ENCODE peak calls at places on chromosome 22, in nine cellular contexts. I is AG09309; J is CD8-positive, alpha-beta T cell; R is upper lobe of left lung; A is CD8-positive, alpha-beta memory T cell; K is body of pancreas; Y is cardiac fibroblast; O is aorta; H is neuronal stem cell. E is an unnamed sample.

GRCh38 chr22:50506611-50507420 is 686 bp downstream of the LMF2 start:
- DNase-seq in I (no peak), J (no peak), R (no peak), A (no peak), K (peak; percentile 91), Y (no peak), O (peak; percentile 65), H (no peak), E (no peak)

GRCh38 chr22:37749223-37749622 is 52.4 kb downstream of the TRIOBP start:
- DNase-seq in I (no peak), J (no peak), R (peak; percentile 87), A (no peak), K (no peak), Y (no peak), O (no peak), H (no peak), E (no peak)

GRCh38 chr22:45804319-45804985 is 132.8 kb downstream of the ATXN10 start:
- DNase-seq in I (no peak), J (no peak), R (no peak), A (no peak), K (no peak), Y (peak; percentile 15), O (no peak), H (no peak), E (no peak)

GRCh38 chr22:25841775-25842174 is 99.8 kb downstream of the MYO18B start:
- DNase-seq in I (no peak), J (no peak), R (no peak), A (no peak), K (no peak), Y (no peak), O (no peak), H (no peak), E (no peak)

GRCh38 chr22:37627545-37627944 is 11.9 kb upstream of the SH3BP1 start:
- DNase-seq in I (no peak), J (peak; percentile 68), R (peak; percentile 60), A (peak; percentile 75), K (no peak), Y (no peak), O (no peak), H (no peak), E (no peak)

GRCh38 chr22:37498289-37498909 is 12.2 kb upstream of the MFNG start:
- DNase-seq in I (no peak), J (peak; percentile 73), R (peak; percentile 58), A (peak; percentile 76), K (peak; percentile 80), Y (no peak), O (no peak), H (peak; percentile 48), E (no peak)

GRCh38 chr22:31246687-31247086 is 34.6 kb downstream of the LIMK2 start:
- DNase-seq in I (no peak), J (no peak), R (no peak), A (no peak), K (no peak), Y (no peak), O (no peak), H (no peak), E (no peak)

GRCh38 chr22:43951391-43951790 is 3.9 kb upstream of the SAMM50 start:
- DNase-seq in I (no peak), J (no peak), R (no peak), A (no peak), K (no peak), Y (no peak), O (no peak), H (no peak), E (no peak)

GRCh38 chr22:49966716-49967332 is 6.3 kb downstream of the PIM3 start:
- DNase-seq in I (no peak), J (no peak), R (peak; percentile 91), A (no peak), K (peak; percentile 41), Y (no peak), O (peak; percentile 86), H (no peak), E (no peak)

GRCh38 chr22:45210577-45211431 is 29.9 kb downstream of the KIAA0930 start:
- DNase-seq in I (peak; percentile 82), J (no peak), R (no peak), A (no peak), K (no peak), Y (no peak), O (peak; percentile 48), H (no peak), E (no peak)

GRCh38 chr22:33570110-33570509 is 350.2 kb downstream of the LARGE1 start:
- DNase-seq in I (no peak), J (no peak), R (no peak), A (no peak), K (no peak), Y (no peak), O (no peak), H (no peak), E (no peak)

GRCh38 chr22:22878801-22879674 is 8.6 kb upstream of the IGLL5 start:
- DNase-seq in I (no peak), J (no peak), R (no peak), A (no peak), K (no peak), Y (no peak), O (no peak), H (no peak), E (no peak)

GRCh38 chr22:49862408-49862776 is 8.7 kb downstream of the ZBED4 start:
- DNase-seq in I (no peak), J (no peak), R (peak; percentile 48), A (no peak), K (no peak), Y (no peak), O (no peak), H (no peak), E (no peak)

GRCh38 chr22:46842606-46843005 is 80.2 kb downstream of the TBC1D22A start:
- DNase-seq in I (no peak), J (no peak), R (no peak), A (no peak), K (no peak), Y (no peak), O (no peak), H (no peak), E (no peak)

GRCh38 chr22:46852771-46853170 is 90.3 kb downstream of the TBC1D22A start:
- DNase-seq in I (no peak), J (no peak), R (no peak), A (no peak), K (no peak), Y (no peak), O (no peak), H (no peak), E (no peak)

GRCh38 chr22:21937821-21938070 is 14.9 kb downstream of the PPM1F start:
- DNase-seq in I (peak; percentile 89), J (no peak), R (no peak), A (no peak), K (no peak), Y (no peak), O (no peak), H (no peak), E (no peak)

GRCh38 chr22:37824674-37825641 is 1.8 kb downstream of the GALR3 start:
- DNase-seq in I (no peak), J (no peak), R (no peak), A (no peak), K (no peak), Y (no peak), O (no peak), H (no peak), E (no peak)

GRCh38 chr22:23847310-23847920 is 8.6 kb upstream of the DERL3 start:
- DNase-seq in I (no peak), J (no peak), R (no peak), A (no peak), K (no peak), Y (no peak), O (no peak), H (no peak), E (no peak)

GRCh38 chr22:23763579-23764331 is 965 bp downstream of the C22orf15 start:
- DNase-seq in I (no peak), J (peak; percentile 69), R (peak; percentile 41), A (peak; percentile 55), K (no peak), Y (no peak), O (peak; percentile 80), H (no peak), E (no peak)

GRCh38 chr22:37752189-37753061 is 55.3 kb upstream of the GCAT start:
- DNase-seq in I (peak; percentile 90), J (no peak), R (peak; percentile 93), A (no peak), K (peak; percentile 92), Y (peak; percentile 98), O (peak; percentile 95), H (peak; percentile 30), E (peak; percentile 86)

GRCh38 chr22:36317658-36318271 is 64.8 kb downstream of the APOL1 start:
- DNase-seq in I (no peak), J (no peak), R (no peak), A (no peak), K (no peak), Y (no peak), O (no peak), H (no peak), E (no peak)
- H3K4me3 ChIP-seq in I (no peak overlapping the region), J (no peak overlapping the region), R (no peak overlapping the region), A (no peak overlapping the region), K (no peak overlapping the region), Y (no peak overlapping the region), O (no peak overlapping the region), H (no peak overlapping the region), E (no peak overlapping the region)

DNA sequence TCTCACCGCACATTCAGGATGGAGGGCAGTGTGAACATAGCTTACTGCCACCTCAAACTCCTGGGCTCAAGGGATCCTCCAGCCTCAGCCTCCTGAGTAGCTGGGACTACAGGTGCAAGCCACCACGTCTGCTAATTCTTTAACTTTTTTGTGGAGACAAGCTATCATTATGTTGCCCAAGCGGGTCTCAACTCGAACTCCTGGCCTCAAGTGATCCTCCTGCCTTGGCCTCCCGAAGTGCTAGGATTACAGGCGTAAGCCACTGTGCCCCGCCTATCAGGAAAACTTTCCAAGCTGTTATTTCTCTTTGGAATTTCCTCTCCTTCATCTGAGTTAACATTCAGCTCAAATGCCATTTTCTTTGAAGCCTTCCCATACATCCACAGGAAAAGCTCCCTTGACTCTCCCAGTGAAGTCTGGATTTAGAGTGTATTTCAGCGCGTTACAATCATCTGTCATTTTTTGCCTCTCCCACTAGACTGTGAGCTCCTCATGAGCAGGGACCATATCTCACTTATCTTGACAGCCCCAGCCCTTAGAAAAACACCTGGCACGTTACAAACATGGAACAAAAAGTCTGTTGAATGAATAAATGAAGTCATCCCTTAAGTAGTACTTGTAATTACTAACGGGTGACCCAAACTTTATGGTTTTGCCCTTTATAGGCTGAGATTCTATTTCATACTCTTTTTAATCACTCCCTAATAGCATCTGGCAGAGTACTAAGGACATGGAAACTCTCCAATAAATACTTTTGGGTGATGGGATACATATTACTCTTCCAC is 2.2 kb downstream of the MRTFA start:
- DNase-seq in I (no peak), J (no peak), R (no peak), A (no peak), K (no peak), Y (no peak), O (no peak), H (no peak), E (no peak)
- H3K4me3 ChIP-seq in I (no peak overlapping the region), J (no peak overlapping the region), R (no peak overlapping the region), A (no peak overlapping the region), K (no peak overlapping the region), Y (no peak overlapping the region), O (peak overlapping the region; percentile 86), H (no peak overlapping the region), E (no peak overlapping the region)

GRCh38 chr22:18079706-18080230 is 2.0 kb downstream of the PEX26 start:
- DNase-seq in I (no peak), J (no peak), R (no peak), A (no peak), K (no peak), Y (no peak), O (no peak), H (no peak), E (no peak)
- H3K4me3 ChIP-seq in I (no peak overlapping the region), J (no peak overlapping the region), R (no peak overlapping the region), A (no peak overlapping the region), K (no peak overlapping the region), Y (no peak overlapping the region), O (no peak overlapping the region), H (no peak overlapping the region), E (no peak overlapping the region)

GRCh38 chr22:38882480-38882879 is 10.5 kb upstream of the CBX6 start:
- DNase-seq in I (no peak), J (no peak), R (no peak), A (no peak), K (peak; percentile 67), Y (no peak), O (peak; percentile 83), H (no peak), E (no peak)
- H3K4me3 ChIP-seq in I (no peak overlapping the region), J (no peak overlapping the region), R (no peak overlapping the region), A (no peak overlapping the region), K (no peak overlapping the region), Y (no peak overlapping the region), O (no peak overlapping the region), H (no peak overlapping the region), E (no peak overlapping the region)